ENCODE peak calls at places on chromosomes 7 and 10, in seven cellular contexts. W is H7, F is AG09309, R is pancreas, H is A549, T is GM23248, G is suprapubic skin. B is an unnamed sample.

GRCh38 chr7:35985126-35985754 is 167.8 kb upstream of the EEPD1 start:
- DNase-seq in W (peak), F (peak), R (peak), H (peak), T (peak), G (peak), B (peak)

GRCh38 chr10:97102441-97102840 is 83.3 kb downstream of the SLIT1 start:
- DNase-seq in W (no peak), F (no peak), R (no peak), H (no peak), T (no peak), G (no peak), B (no peak)

GRCh38 chr7:149285581-149285975 is 23.6 kb downstream of the ZNF783 start:
- DNase-seq in W (peak), F (no peak), R (peak), H (peak), T (peak), G (no peak), B (no peak)

GRCh38 chr7:10121641-10122040 is 852.0 kb upstream of the PHF14 start:
- DNase-seq in W (no peak), F (no peak), R (no peak), H (no peak), T (no peak), G (no peak), B (no peak)

GRCh38 chr7:117047496-117047895 is 94.2 kb downstream of the ST7 start:
- DNase-seq in W (no peak), F (no peak), R (no peak), H (no peak), T (peak), G (no peak), B (no peak)

GRCh38 chr7:151043959-151044358 is 4.4 kb upstream of the ASIC3 start:
- DNase-seq in W (no peak), F (no peak), R (peak), H (no peak), T (no peak), G (no peak), B (no peak)

GRCh38 chr10:105041956-105042355 is 400.9 kb downstream of the SORCS3 start:
- DNase-seq in W (no peak), F (no peak), R (no peak), H (no peak), T (no peak), G (no peak), B (peak)

GRCh38 chr10:11425288-11425595 is 186.2 kb downstream of the USP6NL start:
- DNase-seq in W (no peak), F (no peak), R (no peak), H (no peak), T (no peak), G (peak), B (no peak)

GRCh38 chr7:154744226-154744860 is 258.6 kb downstream of the PAXIP1 start:
- DNase-seq in W (peak), F (no peak), R (peak), H (peak), T (peak), G (no peak), B (no peak)

GRCh38 chr10:64041989-64042490 is 520.8 kb downstream of the REEP3 start:
- DNase-seq in W (no peak), F (no peak), R (peak), H (no peak), T (no peak), G (no peak), B (no peak)

GRCh38 chr10:59831658-59832503 is 74.5 kb downstream of the CCDC6 start:
- DNase-seq in W (no peak), F (no peak), R (no peak), H (no peak), T (no peak), G (no peak), B (peak)

GRCh38 chr7:102994567-102994966 is 80.0 kb downstream of the FBXL13 start:
- DNase-seq in W (no peak), F (no peak), R (no peak), H (no peak), T (no peak), G (no peak), B (no peak)

GRCh38 chr7:137606061-137606674 is 240.6 kb downstream of the DGKI start:
- DNase-seq in W (no peak), F (peak), R (no peak), H (peak), T (peak), G (no peak), B (peak)

GRCh38 chr10:79239275-79239779 is 107.9 kb upstream of the PPIF start:
- DNase-seq in W (peak), F (no peak), R (no peak), H (peak), T (peak), G (no peak), B (peak)

GRCh38 chr7:29360633-29361625 is 166.4 kb downstream of the CHN2 start:
- DNase-seq in W (no peak), F (no peak), R (no peak), H (no peak), T (peak), G (no peak), B (no peak)

GRCh38 chr10:7913122-7913872 is 95.0 kb downstream of the TAF3 start:
- DNase-seq in W (no peak), F (no peak), R (no peak), H (no peak), T (no peak), G (no peak), B (no peak)

GRCh38 chr10:12984165-12984747 is 17.3 kb downstream of the CCDC3 start:
- DNase-seq in W (no peak), F (no peak), R (no peak), H (no peak), T (no peak), G (no peak), B (peak)

GRCh38 chr10:123995461-123996131 is 97.8 kb downstream of the CHST15 start:
- DNase-seq in W (peak), F (peak), R (no peak), H (peak), T (peak), G (peak), B (peak)

GRCh38 chr10:123995082-123995460 is 98.3 kb downstream of the CHST15 start:
- DNase-seq in W (no peak), F (no peak), R (no peak), H (peak), T (no peak), G (peak), B (no peak)

GRCh38 chr10:123991622-123992570 is 100.3 kb upstream of the CPXM2 start:
- DNase-seq in W (peak), F (no peak), R (peak), H (no peak), T (peak), G (peak), B (no peak)

GRCh38 chr10:123994417-123995081 is 98.8 kb downstream of the CHST15 start:
- DNase-seq in W (peak), F (peak), R (peak), H (peak), T (peak), G (peak), B (peak)

DNA sequence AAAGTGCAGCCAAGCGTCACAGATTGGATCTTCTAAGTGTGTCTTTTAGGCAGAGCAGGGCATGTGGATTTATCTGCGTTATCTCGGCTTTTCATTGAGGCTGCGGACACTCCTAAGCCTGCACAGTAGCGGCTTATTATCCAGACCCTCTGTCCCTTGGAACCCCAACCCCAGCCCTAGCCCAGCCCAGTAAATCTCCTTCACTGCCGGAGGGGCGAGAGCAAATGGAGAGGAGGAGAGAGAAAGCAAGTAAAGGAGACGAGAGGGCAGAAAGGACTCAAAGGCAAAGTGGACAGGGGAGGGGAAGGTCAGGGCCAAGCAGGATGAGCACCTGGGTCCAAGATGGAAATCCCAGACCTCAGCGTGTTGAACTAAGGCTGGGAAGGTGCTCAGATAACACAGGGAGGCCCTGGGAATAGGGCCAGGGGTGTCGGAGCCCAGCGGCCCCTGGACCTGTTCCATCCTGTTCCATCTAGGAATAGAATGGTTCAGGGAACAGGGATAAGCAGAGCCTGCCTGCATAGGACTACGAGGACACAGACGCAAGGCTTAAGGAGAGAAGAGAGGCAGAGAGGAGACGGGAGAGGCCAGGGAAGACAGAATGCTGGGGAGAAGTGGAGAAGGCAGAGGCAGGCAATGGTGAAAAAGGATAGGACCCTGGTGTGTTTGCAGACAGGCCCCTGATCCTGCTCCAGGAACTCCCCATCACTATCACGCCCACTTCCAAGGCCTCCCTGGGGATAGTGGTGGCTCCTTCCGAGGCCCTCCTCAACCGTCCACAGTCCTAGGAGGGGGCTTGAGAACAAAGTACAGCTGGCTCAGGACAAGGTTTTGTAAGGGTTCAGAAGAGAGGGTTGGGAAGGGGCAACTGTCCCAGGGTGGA is 99.6 kb downstream of the CHST15 start:
- DNase-seq in W (no peak), F (no peak), R (no peak), H (no peak), T (no peak), G (no peak), B (no peak)
- H3K4me3 ChIP-seq in W (no peak), F (no peak), R (no peak), H (peak), T (peak), G (no peak), B (no peak)

GRCh38 chr10:133325392-133325760 is 11.3 kb downstream of the CALY start:
- DNase-seq in W (no peak), F (no peak), R (peak), H (no peak), T (peak), G (no peak), B (no peak)
- H3K4me3 ChIP-seq in W (peak), F (peak), R (no peak), H (peak), T (peak), G (peak), B (peak)

GRCh38 chr10:114825513-114826253 is 4.1 kb downstream of the FHIP2A start:
- DNase-seq in W (no peak), F (peak), R (no peak), H (peak), T (peak), G (no peak), B (peak)
- H3K4me3 ChIP-seq in W (no peak), F (no peak), R (no peak), H (no peak), T (peak), G (no peak), B (no peak)

GRCh38 chr10:44862917-44863316 is 48.2 kb upstream of the TMEM72 start:
- DNase-seq in W (no peak), F (no peak), R (no peak), H (no peak), T (no peak), G (no peak), B (no peak)

GRCh38 chr10:44863344-44864041 is 47.6 kb upstream of the TMEM72 start:
- DNase-seq in W (peak), F (no peak), R (no peak), H (no peak), T (peak), G (no peak), B (no peak)

GRCh38 chr10:44860811-44861751 is 50.1 kb upstream of the TMEM72 start:
- DNase-seq in W (peak), F (peak), R (no peak), H (peak), T (peak), G (no peak), B (no peak)

GRCh38 chr10:44864042-44864436 is 47.1 kb upstream of the TMEM72 start:
- DNase-seq in W (peak), F (no peak), R (peak), H (no peak), T (peak), G (no peak), B (no peak)

DNA sequence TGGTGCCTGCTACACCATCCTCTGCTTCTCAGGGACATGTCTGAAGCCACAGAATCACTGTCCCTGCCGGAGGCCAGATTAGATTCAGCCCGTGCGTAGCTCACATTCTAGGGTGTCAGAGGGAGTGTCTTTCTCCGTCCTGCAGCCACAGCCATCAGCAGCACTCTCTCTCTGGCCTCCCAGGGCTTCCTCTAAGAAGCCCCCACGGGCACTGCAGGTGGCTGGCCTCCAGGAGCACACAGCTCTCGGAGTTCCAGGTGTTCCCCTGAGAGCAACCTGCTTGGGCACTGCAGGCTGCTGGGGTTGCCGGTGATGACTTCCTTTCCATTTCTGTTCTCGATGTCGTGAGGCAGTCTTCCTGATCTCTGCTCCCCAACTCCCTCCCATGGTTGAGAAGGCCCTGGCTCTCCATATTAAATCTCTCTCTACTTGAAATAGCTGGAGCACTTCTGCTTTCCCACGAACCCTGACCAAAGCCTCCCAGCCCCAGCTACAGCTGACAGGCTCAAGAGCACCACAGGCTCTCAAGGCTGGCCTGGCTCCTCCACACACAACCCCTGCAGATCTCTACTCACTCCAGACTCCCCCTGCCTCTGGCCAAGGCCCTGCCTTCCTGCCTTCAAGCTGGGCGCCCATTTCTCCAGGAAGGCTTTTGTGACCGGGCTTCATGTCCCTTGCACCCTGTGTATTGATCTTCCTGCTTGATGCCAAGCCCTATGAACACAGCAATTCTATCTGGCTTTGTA is 49.0 kb upstream of the TMEM72 start:
- DNase-seq in W (no peak), F (no peak), R (no peak), H (no peak), T (no peak), G (no peak), B (no peak)
- H3K4me3 ChIP-seq in W (no peak), F (no peak), R (no peak), H (no peak), T (no peak), G (no peak), B (no peak)

GRCh38 chr7:44575054-44575453 is 1.3 kb upstream of the DDX56 start:
- DNase-seq in W (no peak), F (no peak), R (no peak), H (no peak), T (no peak), G (no peak), B (no peak)
- H3K4me3 ChIP-seq in W (no peak), F (no peak), R (no peak), H (no peak), T (peak), G (no peak), B (no peak)

GRCh38 chr10:3485287-3485686 is 299.7 kb downstream of the KLF6 start:
- DNase-seq in W (no peak), F (no peak), R (no peak), H (no peak), T (no peak), G (no peak), B (no peak)
- H3K4me3 ChIP-seq in W (no peak), F (no peak), R (no peak), H (no peak), T (no peak), G (no peak), B (no peak)

GRCh38 chr7:141512597-141512996 is 38.6 kb upstream of the AGK start:
- DNase-seq in W (no peak), F (no peak), R (no peak), H (no peak), T (no peak), G (no peak), B (no peak)

GRCh38 chr7:141513720-141514119 is 37.5 kb upstream of the AGK start:
- DNase-seq in W (no peak), F (no peak), R (no peak), H (no peak), T (no peak), G (no peak), B (peak)

GRCh38 chr7:141511370-141512335 is 39.6 kb upstream of the AGK start:
- DNase-seq in W (peak), F (no peak), R (peak), H (no peak), T (peak), G (no peak), B (no peak)
- H3K4me3 ChIP-seq in W (peak), F (no peak), R (peak), H (no peak), T (no peak), G (peak), B (peak)